ENCODE peak calls at places on chromosomes 5 and 9, in five cellular contexts. N is fibroblast of the aortic adventitia, K is NCI-H1105, W is amygdala, Z is HT1080. U is an unnamed sample.

GRCh38 chr9:35060548-35061207 is 11.7 kb downstream of the VCP start:
- DNase-seq in N (no peak), K (no peak), W (no peak), Z (no peak), U (no peak)

GRCh38 chr9:87683751-87684626 is 41.9 kb upstream of the CTSL start:
- DNase-seq in N (no peak), K (no peak), W (no peak), Z (no peak), U (no peak)

GRCh38 chr9:34079181-34079580 is 30.5 kb upstream of the UBAP2 start:
- DNase-seq in N (peak; percentile 23), K (no peak), W (no peak), Z (peak; percentile 58), U (no peak)

GRCh38 chr9:100088202-100088601 is 10.6 kb downstream of the ERP44 start:
- DNase-seq in N (no peak), K (no peak), W (no peak), Z (no peak), U (no peak)

GRCh38 chr5:60463179-60463868 is 236.6 kb downstream of the DEPDC1B start:
- DNase-seq in N (peak; percentile 80), K (no peak), W (no peak), Z (peak; percentile 13), U (no peak)

GRCh38 chr5:10601246-10602030 is 37.6 kb downstream of the ANKRD33B start:
- DNase-seq in N (peak; percentile 97), K (peak; percentile 95), W (peak; percentile 82), Z (peak; percentile 89), U (peak; percentile 82)

GRCh38 chr9:15139467-15139866 is 167.5 kb downstream of the TTC39B start:
- DNase-seq in N (no peak), K (no peak), W (no peak), Z (no peak), U (no peak)

GRCh38 chr9:105633373-105633772 is 28.9 kb upstream of the TAL2 start:
- DNase-seq in N (no peak), K (no peak), W (no peak), Z (no peak), U (no peak)

GRCh38 chr5:43367909-43368648 is 44.1 kb downstream of the CCL28 start:
- DNase-seq in N (peak; percentile 19), K (no peak), W (no peak), Z (peak; percentile 76), U (no peak)

GRCh38 chr5:1293416-1293996 is 1.4 kb downstream of the TERT start:
- DNase-seq in N (no peak), K (no peak), W (no peak), Z (no peak), U (no peak)

GRCh38 chr5:30092548-30092947 is 1100.9 kb upstream of the CDH6 start:
- DNase-seq in N (no peak), K (no peak), W (no peak), Z (no peak), U (no peak)

GRCh38 chr5:171419663-171420428 is 399 bp downstream of the FGF18 start:
- DNase-seq in N (no peak), K (no peak), W (no peak), Z (no peak), U (no peak)

GRCh38 chr9:131318211-131318610 is 28.7 kb downstream of the PLPP7 start:
- DNase-seq in N (no peak), K (no peak), W (no peak), Z (no peak), U (no peak)

GRCh38 chr5:157855404-157855994 is 3.4 kb downstream of the CLINT1 start:
- DNase-seq in N (peak; percentile 78), K (no peak), W (peak; percentile 2), Z (peak; percentile 50), U (peak; percentile 2)

GRCh38 chr5:137316346-137316736 is 182.8 kb downstream of the SPOCK1 start:
- DNase-seq in N (peak; percentile 82), K (no peak), W (no peak), Z (peak; percentile 10), U (no peak)

GRCh38 chr5:34991486-34992238 is 56.1 kb downstream of the AGXT2 start:
- DNase-seq in N (peak; percentile 2), K (no peak), W (no peak), Z (no peak), U (no peak)

GRCh38 chr9:113523421-113524141 is 60.1 kb downstream of the RGS3 start:
- DNase-seq in N (no peak), K (no peak), W (no peak), Z (peak; percentile 39), U (no peak)

GRCh38 chr5:168798065-168799023 is 219.2 kb upstream of the PANK3 start:
- DNase-seq in N (no peak), K (no peak), W (no peak), Z (peak; percentile 67), U (no peak)

GRCh38 chr9:132973713-132974112 is 4.8 kb upstream of the GFI1B start:
- DNase-seq in N (peak; percentile 16), K (no peak), W (no peak), Z (peak; percentile 38), U (no peak)

GRCh38 chr5:74507596-74507995 is 132.9 kb downstream of the ENC1 start:
- DNase-seq in N (no peak), K (no peak), W (no peak), Z (no peak), U (no peak)

GRCh38 chr9:119453490-119453911 is 84.3 kb upstream of the BRINP1 start:
- DNase-seq in N (peak; percentile 45), K (no peak), W (no peak), Z (peak; percentile 56), U (no peak)

GRCh38 chr9:125959980-125960619 is 212.9 kb downstream of the PBX3 start:
- DNase-seq in N (peak; percentile 19), K (no peak), W (no peak), Z (no peak), U (no peak)

GRCh38 chr5:82855893-82856292 is 221.3 kb downstream of the TMEM167A start:
- DNase-seq in N (peak; percentile 85), K (no peak), W (no peak), Z (no peak), U (no peak)

GRCh38 chr9:84669293-84670105 is at the start of gene NTRK2:
- DNase-seq in N (peak; percentile 11), K (peak; percentile 38), W (peak; percentile 71), Z (no peak), U (peak; percentile 77)

GRCh38 chr5:135399838-135400542 is 959 bp upstream of the MACROH2A1 start:
- DNase-seq in N (no peak), K (no peak), W (no peak), Z (no peak), U (no peak)

GRCh38 chr5:121188849-121189248 is 662.8 kb upstream of the FTMT start:
- DNase-seq in N (no peak), K (no peak), W (no peak), Z (no peak), U (no peak)

GRCh38 chr5:42605490-42605889 is 151.1 kb upstream of the CCDC152 start:
- DNase-seq in N (no peak), K (no peak), W (no peak), Z (no peak), U (no peak)

GRCh38 chr5:3310551-3311340 is 284.9 kb upstream of the IRX1 start:
- DNase-seq in N (no peak), K (peak; percentile 76), W (peak; percentile 10), Z (peak; percentile 99), U (no peak)

GRCh38 chr5:77360381-77360780 is 131.7 kb downstream of the WDR41 start:
- DNase-seq in N (no peak), K (no peak), W (no peak), Z (no peak), U (no peak)

GRCh38 chr5:103891151-103891550 is 328.6 kb upstream of the NUDT12 start:
- DNase-seq in N (no peak), K (no peak), W (no peak), Z (peak; percentile 1), U (no peak)

U was measured in nucleus accumbens.